ENCODE peak calls at places on chromosomes 13 and 19, in eight cellular contexts. D is stimulated activated CD4-positive, alpha-beta T cell treated with anti-CD3 and anti-CD28 coated beads, Interleukin-1b, Interleukin-23, amount 100 ng/mL, for 1 hour; B is germinal center; G is T-helper 1 cell; N is GM03348; J is EL; R is activated naive CD4-positive, alpha-beta T cell treated with anti-CD3 and anti-CD28 coated beads for 36 hours; V is kidney tubule cell. L is an unnamed sample.

GRCh38 chr19:19662866-19663291 is 597 bp downstream of the ATP13A1 start:
- DNase-seq in B (no peak), V (peak), G (no peak), D (no peak), R (no peak), N (peak), J (no peak), L (no peak)

GRCh38 chr19:53172892-53173291 is 14.0 kb upstream of the ZNF347 start:
- DNase-seq in J (peak), D (no peak), G (no peak), N (no peak), V (no peak), R (no peak), B (no peak), L (no peak)

GRCh38 chr13:97194473-97194872 is 27.7 kb upstream of the MBNL2 start:
- DNase-seq in N (no peak), R (no peak), G (no peak), J (peak), V (peak), B (no peak), D (no peak), L (no peak)

GRCh38 chr13:95155093-95155492 is 146.2 kb downstream of the ABCC4 start:
- DNase-seq in J (no peak), D (no peak), V (no peak), B (no peak), N (no peak), R (no peak), G (no peak), L (no peak)

GRCh38 chr19:17751103-17751911 is at the start of gene FCHO1:
- DNase-seq in R (peak), J (no peak), V (no peak), N (no peak), D (peak), G (peak), B (peak), L (peak)

GRCh38 chr19:8640402-8641004 is 10.1 kb downstream of the NFILZ start:
- DNase-seq in R (no peak), B (no peak), D (no peak), G (no peak), N (no peak), V (no peak), J (no peak), L (no peak)

GRCh38 chr19:2320939-2321338 is 7.4 kb downstream of the LSM7 start:
- DNase-seq in R (no peak), N (no peak), B (no peak), J (no peak), V (no peak), D (no peak), G (no peak), L (no peak)

GRCh38 chr13:110920038-110920437 is 5.2 kb upstream of the ANKRD10 start:
- DNase-seq in J (no peak), R (no peak), V (peak), B (no peak), D (no peak), N (no peak), G (no peak), L (peak)

GRCh38 chr19:50658438-50659317 is 9.4 kb downstream of the C19orf81 start:
- DNase-seq in B (peak), R (peak), V (peak), J (peak), N (peak), G (no peak), D (peak), L (peak)

GRCh38 chr13:34303346-34303745 is 485.4 kb downstream of the RFC3 start:
- DNase-seq in R (no peak), J (no peak), V (no peak), D (no peak), N (no peak), G (no peak), B (no peak), L (no peak)

GRCh38 chr13:84358601-84359000 is 476.3 kb upstream of the SLITRK1 start:
- DNase-seq in V (no peak), N (no peak), G (no peak), B (no peak), D (no peak), J (no peak), R (no peak), L (no peak)

GRCh38 chr19:16088351-16088984 is 12.2 kb downstream of the TPM4 start:
- DNase-seq in N (no peak), G (no peak), D (no peak), J (no peak), B (no peak), V (peak), R (no peak), L (no peak)

GRCh38 chr13:112183544-112184145 is 116.7 kb downstream of the SOX1 start:
- DNase-seq in V (no peak), R (no peak), N (no peak), J (no peak), G (no peak), D (no peak), B (no peak), L (no peak)

GRCh38 chr19:36101550-36102327 is 9.2 kb upstream of the OVOL3 start:
- DNase-seq in D (no peak), B (no peak), J (no peak), R (no peak), N (no peak), V (no peak), G (no peak), L (no peak)

GRCh38 chr13:93098972-93099371 is 127.6 kb upstream of the GPC6 start:
- DNase-seq in R (no peak), J (no peak), B (no peak), G (no peak), V (peak), N (no peak), D (no peak), L (no peak)

GRCh38 chr13:73210218-73210883 is 151.5 kb downstream of the KLF5 start:
- DNase-seq in D (no peak), B (no peak), G (no peak), J (no peak), N (no peak), R (no peak), V (no peak), L (no peak)

GRCh38 chr19:5851302-5851701 is at the start of gene FUT3:
- DNase-seq in V (peak), R (no peak), N (no peak), J (no peak), G (no peak), B (no peak), D (no peak), L (no peak)

GRCh38 chr13:42574011-42574410 is at the start of gene TNFSF11:
- DNase-seq in G (no peak), D (no peak), B (peak), V (peak), J (no peak), N (no peak), R (no peak), L (peak)

GRCh38 chr13:27595055-27595811 is 25.1 kb downstream of the LNX2 start:
- DNase-seq in V (peak), D (no peak), R (no peak), B (no peak), J (no peak), G (no peak), N (no peak), L (no peak)

GRCh38 chr19:41311613-41312012 is 1.6 kb downstream of the CCDC97 start:
- DNase-seq in D (no peak), N (no peak), G (no peak), V (no peak), R (no peak), J (no peak), B (no peak), L (no peak)

GRCh38 chr13:71417205-71417604 is 449.8 kb downstream of the DACH1 start:
- DNase-seq in V (peak), R (no peak), J (peak), G (no peak), D (no peak), N (no peak), B (no peak), L (no peak)

GRCh38 chr13:24038405-24038804 is 122.1 kb upstream of the SPATA13 start:
- DNase-seq in N (no peak), J (peak), V (no peak), G (no peak), B (no peak), R (peak), D (no peak), L (no peak)

GRCh38 chr13:93984876-93985275 is 494.6 kb downstream of the DCT start:
- DNase-seq in J (no peak), N (no peak), R (no peak), B (no peak), V (no peak), D (no peak), G (no peak), L (no peak)

GRCh38 chr13:38787550-38787949 is 100.7 kb downstream of the FREM2 start:
- DNase-seq in D (no peak), B (no peak), G (no peak), V (no peak), R (no peak), N (no peak), J (no peak), L (no peak)

GRCh38 chr13:28049215-28049614 is 51.2 kb downstream of the FLT3 start:
- DNase-seq in V (no peak), N (no peak), B (peak), R (no peak), D (no peak), J (no peak), G (no peak), L (no peak)

GRCh38 chr19:6238643-6239281 is 41.0 kb downstream of the MLLT1 start:
- DNase-seq in B (no peak), R (no peak), G (no peak), D (no peak), N (peak), J (no peak), V (no peak), L (no peak)

GRCh38 chr19:17125052-17125727 is 49.6 kb downstream of the MYO9B start:
- DNase-seq in J (peak), B (no peak), N (no peak), V (no peak), G (no peak), R (peak), D (peak), L (peak)

GRCh38 chr13:67023088-67023893 is 206.8 kb downstream of the PCDH9 start:
- DNase-seq in G (no peak), B (no peak), R (no peak), N (peak), J (peak), V (peak), D (no peak), L (no peak)

L was measured in GM06990.